ENCODE peak calls at places on chromosomes 11 and 22, in ten cellular contexts. A, F, P, E, X, Q, Y, O, R and J are unnamed samples.

GRCh38 chr11:107631043-107631442 is 40.1 kb downstream of the ELMOD1 start:
- DNase-seq in A (no peak), F (no peak), P (no peak), E (no peak), X (no peak), Q (no peak), Y (no peak), O (no peak), R (no peak), J (no peak)

GRCh38 chr22:43270314-43270908 is 72.8 kb downstream of the SCUBE1 start:
- DNase-seq in A (no peak), F (peak; percentile 50), P (peak; percentile 43), E (peak; percentile 83), X (peak; percentile 51), Q (peak; percentile 44), Y (no peak), O (peak; percentile 14), R (no peak), J (no peak)

GRCh38 chr11:43735931-43736330 is 55.4 kb downstream of the HSD17B12 start:
- DNase-seq in A (peak; percentile 7), F (no peak), P (peak; percentile 60), E (peak; percentile 24), X (no peak), Q (no peak), Y (no peak), O (peak; percentile 83), R (peak; percentile 67), J (peak; percentile 83)

GRCh38 chr11:129075757-129076156 is 116.4 kb downstream of the ARHGAP32 start:
- DNase-seq in A (peak; percentile 33), F (no peak), P (no peak), E (peak; percentile 5), X (no peak), Q (no peak), Y (no peak), O (no peak), R (no peak), J (no peak)

GRCh38 chr11:16776716-16777115 is 38.3 kb downstream of the C11orf58 start:
- DNase-seq in A (no peak), F (no peak), P (no peak), E (no peak), X (no peak), Q (no peak), Y (no peak), O (no peak), R (no peak), J (peak; percentile 91)

GRCh38 chr22:44523981-44524759 is 26.1 kb upstream of the RTL6 start:
- DNase-seq in A (no peak), F (no peak), P (no peak), E (no peak), X (no peak), Q (peak; percentile 99), Y (no peak), O (no peak), R (no peak), J (peak; percentile 94)

GRCh38 chr11:107970049-107970448 is 38.6 kb upstream of the CUL5 start:
- DNase-seq in A (no peak), F (no peak), P (no peak), E (peak; percentile 22), X (no peak), Q (no peak), Y (no peak), O (no peak), R (no peak), J (no peak)

GRCh38 chr11:61516675-61517516 is 8.3 kb downstream of the LRRC10B start:
- DNase-seq in A (no peak), F (peak; percentile 87), P (peak; percentile 82), E (peak; percentile 80), X (no peak), Q (peak; percentile 50), Y (no peak), O (peak; percentile 43), R (no peak), J (peak; percentile 25)

GRCh38 chr11:117411736-117412135 is 84.1 kb downstream of the CEP164 start:
- DNase-seq in A (no peak), F (no peak), P (no peak), E (no peak), X (no peak), Q (no peak), Y (no peak), O (no peak), R (no peak), J (no peak)

GRCh38 chr11:78742430-78742829 is 167.8 kb upstream of the NARS2 start:
- DNase-seq in A (peak; percentile 15), F (no peak), P (no peak), E (no peak), X (no peak), Q (no peak), Y (no peak), O (peak; percentile 88), R (peak; percentile 54), J (peak; percentile 30)

GRCh38 chr11:62001450-62002178 is 34.2 kb upstream of the FTH1 start:
- DNase-seq in A (no peak), F (no peak), P (no peak), E (no peak), X (no peak), Q (no peak), Y (no peak), O (no peak), R (no peak), J (peak; percentile 46)

GRCh38 chr22:37189011-37189466 is 992 bp upstream of the C1QTNF6 start:
- DNase-seq in A (no peak), F (no peak), P (no peak), E (peak; percentile 35), X (no peak), Q (peak; percentile 51), Y (peak; percentile 99), O (peak; percentile 82), R (peak; percentile 62), J (peak; percentile 61)

GRCh38 chr11:108199446-108200321 is 22.8 kb downstream of the NPAT start:
- DNase-seq in A (peak; percentile 70), F (no peak), P (no peak), E (peak; percentile 16), X (no peak), Q (peak; percentile 59), Y (peak; percentile 78), O (peak; percentile 53), R (peak; percentile 97), J (peak; percentile 72)

GRCh38 chr22:25060522-25061071 is 108.1 kb downstream of the KIAA1671 start:
- DNase-seq in A (no peak), F (no peak), P (peak; percentile 48), E (no peak), X (no peak), Q (no peak), Y (no peak), O (no peak), R (no peak), J (no peak)

GRCh38 chr11:73729594-73730206 is 31.2 kb downstream of the RAB6A start:
- DNase-seq in A (no peak), F (peak; percentile 78), P (no peak), E (peak; percentile 86), X (peak; percentile 33), Q (peak; percentile 30), Y (no peak), O (peak; percentile 45), R (no peak), J (no peak)

GRCh38 chr11:69211540-69212120 is 55.9 kb downstream of the SMIM38 start:
- DNase-seq in A (no peak), F (no peak), P (no peak), E (no peak), X (no peak), Q (no peak), Y (peak; percentile 26), O (no peak), R (no peak), J (no peak)

GRCh38 chr11:69209038-69209350 is 53.3 kb downstream of the SMIM38 start:
- DNase-seq in A (no peak), F (no peak), P (no peak), E (no peak), X (no peak), Q (no peak), Y (no peak), O (no peak), R (no peak), J (no peak)

GRCh38 chr11:69209936-69210659 is 54.4 kb downstream of the SMIM38 start:
- DNase-seq in A (no peak), F (no peak), P (no peak), E (no peak), X (no peak), Q (peak; percentile 32), Y (peak; percentile 82), O (no peak), R (no peak), J (no peak)

GRCh38 chr11:69209421-69209820 is 53.7 kb downstream of the SMIM38 start:
- DNase-seq in A (no peak), F (no peak), P (no peak), E (no peak), X (no peak), Q (no peak), Y (peak; percentile 20), O (no peak), R (no peak), J (no peak)

DNA sequence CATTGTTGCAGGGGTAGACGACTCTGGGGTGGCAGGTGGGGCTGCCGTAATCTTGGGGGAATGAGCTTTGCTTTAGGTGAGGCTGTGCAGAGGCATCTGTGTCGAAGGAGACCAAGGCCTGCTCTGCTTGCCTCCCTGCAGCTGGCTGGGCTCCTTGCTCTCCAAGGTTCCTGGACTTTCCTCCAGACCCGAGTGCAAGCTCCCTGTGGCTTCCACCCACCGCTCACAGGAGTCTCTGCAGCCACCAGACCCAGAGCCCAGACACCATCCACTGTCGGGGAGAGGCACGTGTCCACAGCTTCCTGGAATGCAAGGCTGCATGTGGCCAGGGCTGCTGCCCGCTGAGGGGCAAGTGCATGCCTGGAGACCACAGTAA is 54.9 kb downstream of the SMIM38 start:
- DNase-seq in A (no peak), F (no peak), P (no peak), E (no peak), X (no peak), Q (no peak), Y (no peak), O (no peak), R (no peak), J (no peak)
- H2AFZ ChIP-seq in A (no peak overlapping the region), F (no peak overlapping the region), P (no peak overlapping the region), E (no peak overlapping the region), X (no peak overlapping the region), Q (no peak overlapping the region), Y (no peak overlapping the region), O (no peak overlapping the region), R (no peak overlapping the region), J (no peak overlapping the region)

GRCh38 chr11:57457643-57458023 is 2.7 kb upstream of the RTN4RL2 start:
- DNase-seq in A (no peak), F (no peak), P (no peak), E (no peak), X (no peak), Q (no peak), Y (no peak), O (no peak), R (no peak), J (no peak)
- H2AFZ ChIP-seq in A (no peak overlapping the region), F (no peak overlapping the region), P (no peak overlapping the region), E (peak overlapping the region; percentile 97), X (no peak overlapping the region), Q (no peak overlapping the region), Y (no peak overlapping the region), O (peak overlapping the region; percentile 90), R (no peak overlapping the region), J (no peak overlapping the region)

GRCh38 chr11:70574725-70575347 is 176.5 kb downstream of the CTTN start:
- DNase-seq in A (no peak), F (no peak), P (no peak), E (no peak), X (no peak), Q (no peak), Y (peak; percentile 11), O (no peak), R (no peak), J (no peak)
- H2AFZ ChIP-seq in A (no peak overlapping the region), F (no peak overlapping the region), P (no peak overlapping the region), E (no peak overlapping the region), X (no peak overlapping the region), Q (no peak overlapping the region), Y (no peak overlapping the region), O (no peak overlapping the region), R (no peak overlapping the region), J (no peak overlapping the region)

GRCh38 chr11:123665321-123665720 is 10.9 kb upstream of the SCN3B start:
- DNase-seq in A (no peak), F (no peak), P (no peak), E (no peak), X (no peak), Q (no peak), Y (no peak), O (no peak), R (no peak), J (no peak)
- H2AFZ ChIP-seq in A (no peak overlapping the region), F (no peak overlapping the region), P (no peak overlapping the region), E (no peak overlapping the region), X (no peak overlapping the region), Q (no peak overlapping the region), Y (no peak overlapping the region), O (no peak overlapping the region), R (no peak overlapping the region), J (no peak overlapping the region)